ENCODE peak calls at places on chromosomes 11 and 22, in six cellular contexts. U, O, R, Z, A and H are unnamed samples.

GRCh38 chr22:37267128-37267587 is 15.2 kb upstream of the CYTH4 start:
- DNase-seq in O (peak), U (no peak), R (no peak), A (peak), Z (peak), H (peak)

GRCh38 chr22:19825904-19826618 is 28.6 kb downstream of the GNB1L start:
- DNase-seq in O (no peak), A (peak), R (no peak), U (no peak), Z (no peak), H (no peak)

GRCh38 chr22:16932577-16932976 is 75.4 kb downstream of the GAB4 start:
- DNase-seq in R (no peak), U (peak), Z (no peak), A (no peak), O (no peak), H (no peak)

GRCh38 chr22:39454385-39454871 is 2.4 kb upstream of the MGAT3 start:
- DNase-seq in R (peak), U (no peak), Z (no peak), A (no peak), O (no peak), H (no peak)

GRCh38 chr22:48948575-48949170 is 879.0 kb downstream of the BRD1 start:
- DNase-seq in R (peak), O (no peak), U (no peak), A (no peak), Z (no peak), H (no peak)

GRCh38 chr11:69840371-69841169 is 21.4 kb upstream of the FGF3 start:
- DNase-seq in A (no peak), O (no peak), U (no peak), Z (no peak), R (no peak), H (no peak)

GRCh38 chr11:64237484-64237951 is 3.1 kb downstream of the VEGFB start:
- DNase-seq in O (no peak), Z (no peak), R (peak), U (no peak), A (no peak), H (no peak)

GRCh38 chr11:134537296-134537695 is 125.3 kb upstream of the B3GAT1 start:
- DNase-seq in U (no peak), A (no peak), Z (no peak), R (no peak), O (no peak), H (no peak)

GRCh38 chr11:133782116-133782725 is 63.1 kb downstream of the SPATA19 start:
- DNase-seq in O (no peak), U (no peak), Z (no peak), R (no peak), A (no peak), H (no peak)

GRCh38 chr22:45742866-45743450 is 71.3 kb downstream of the ATXN10 start:
- DNase-seq in R (peak), A (no peak), O (no peak), U (no peak), Z (no peak), H (no peak)

GRCh38 chr11:13318498-13319295 is 41.1 kb downstream of the BMAL1 start:
- DNase-seq in A (no peak), U (no peak), Z (no peak), O (no peak), R (no peak), H (no peak)

GRCh38 chr11:73950869-73951710 is at the start of gene DNAJB13:
- DNase-seq in A (peak), U (no peak), R (peak), O (peak), Z (no peak), H (peak)

GRCh38 chr11:46435679-46436078 is 44.1 kb upstream of the CHRM4 start:
- DNase-seq in O (no peak), Z (no peak), R (no peak), U (no peak), A (no peak), H (no peak)